ENCODE peak calls at places on chromosome 20, in ten cellular contexts. S, I, D, W, F, C, V, B, X and Y are unnamed samples.

GRCh38 chr20:62529916-62530642 is 54.3 kb upstream of the GATA5 start:
- DNase-seq in B (no peak), F (no peak), X (no peak), V (no peak), D (no peak), C (no peak), W (no peak), S (no peak), I (no peak), Y (no peak)

GRCh38 chr20:38143646-38144554 is 21.2 kb downstream of the TGM2 start:
- DNase-seq in V (no peak), W (no peak), X (peak), F (peak), B (no peak), S (no peak), I (peak), C (peak), D (no peak), Y (no peak)

GRCh38 chr20:1806456-1806855 is 88.8 kb upstream of the SIRPA start:
- DNase-seq in V (no peak), X (no peak), D (no peak), S (no peak), F (no peak), B (no peak), C (no peak), I (no peak), W (no peak), Y (no peak)

GRCh38 chr20:1805161-1805581 is 90.0 kb upstream of the SIRPA start:
- DNase-seq in C (no peak), V (no peak), S (no peak), B (no peak), X (no peak), I (no peak), D (no peak), F (no peak), W (no peak), Y (no peak)

GRCh38 chr20:62494980-62495797 is 19.4 kb upstream of the GATA5 start:
- DNase-seq in X (no peak), V (no peak), I (no peak), D (no peak), C (no peak), F (no peak), S (no peak), B (no peak), W (no peak), Y (no peak)

GRCh38 chr20:14775778-14776177 is 438.4 kb upstream of the FLRT3 start:
- DNase-seq in S (no peak), V (peak), W (no peak), F (peak), I (no peak), B (peak), X (no peak), D (no peak), C (peak), Y (peak)

GRCh38 chr20:2797136-2797983 is 3.1 kb downstream of the CPXM1 start:
- DNase-seq in V (no peak), X (no peak), I (no peak), F (no peak), C (no peak), D (no peak), S (no peak), B (no peak), W (no peak), Y (no peak)

GRCh38 chr20:37517371-37517748 is 3.7 kb upstream of the NNAT start:
- DNase-seq in I (no peak), S (no peak), X (peak), C (no peak), W (no peak), B (no peak), V (no peak), F (no peak), D (no peak), Y (no peak)

GRCh38 chr20:41774291-41774690 is 156.1 kb upstream of the CHD6 start:
- DNase-seq in D (no peak), C (no peak), B (no peak), S (no peak), I (no peak), F (no peak), W (no peak), X (no peak), V (no peak), Y (no peak)

GRCh38 chr20:23926526-23926880 is 47.0 kb upstream of the CST5 start:
- DNase-seq in B (no peak), X (no peak), W (no peak), C (no peak), D (no peak), I (no peak), V (no peak), S (no peak), F (no peak), Y (no peak)

GRCh38 chr20:25223179-25223661 is 24.7 kb upstream of the PYGB start:
- DNase-seq in W (no peak), S (no peak), C (peak), X (peak), V (no peak), I (peak), B (no peak), D (no peak), F (no peak), Y (no peak)
- TF ChIP-seq CTCF in W (no peak), S (no peak), C (no peak), X (peak), V (no peak), I (peak), B (no peak), D (no peak), F (no peak), Y (no peak)

GRCh38 chr20:44781791-44782190 is 28.6 kb downstream of the RIMS4 start:
- DNase-seq in C (no peak), I (no peak), V (no peak), F (no peak), B (no peak), X (no peak), D (no peak), S (no peak), W (no peak), Y (no peak)
- H3K4me3 ChIP-seq in C (no peak), I (no peak), V (no peak), F (no peak), B (no peak), X (no peak), D (no peak), S (no peak), W (no peak), Y (no peak)

GRCh38 chr20:47502271-47502730 is 614 bp downstream of the NCOA3 start:
- DNase-seq in B (no peak), W (no peak), C (no peak), D (peak), I (peak), F (peak), X (peak), S (no peak), V (no peak), Y (peak)

GRCh38 chr20:47502801-47503239 is 1.1 kb downstream of the NCOA3 start:
- DNase-seq in I (peak), S (no peak), C (no peak), D (no peak), W (no peak), F (no peak), X (no peak), B (no peak), V (no peak), Y (peak)

GRCh38 chr20:47500554-47500953 is 1.1 kb upstream of the NCOA3 start:
- DNase-seq in W (no peak), B (no peak), I (no peak), X (no peak), S (no peak), V (no peak), C (no peak), D (no peak), F (no peak), Y (no peak)

GRCh38 chr20:47501117-47501482 is 587 bp upstream of the NCOA3 start:
- DNase-seq in B (no peak), F (no peak), C (no peak), W (no peak), I (peak), D (no peak), X (no peak), S (no peak), V (no peak), Y (no peak)

DNA sequence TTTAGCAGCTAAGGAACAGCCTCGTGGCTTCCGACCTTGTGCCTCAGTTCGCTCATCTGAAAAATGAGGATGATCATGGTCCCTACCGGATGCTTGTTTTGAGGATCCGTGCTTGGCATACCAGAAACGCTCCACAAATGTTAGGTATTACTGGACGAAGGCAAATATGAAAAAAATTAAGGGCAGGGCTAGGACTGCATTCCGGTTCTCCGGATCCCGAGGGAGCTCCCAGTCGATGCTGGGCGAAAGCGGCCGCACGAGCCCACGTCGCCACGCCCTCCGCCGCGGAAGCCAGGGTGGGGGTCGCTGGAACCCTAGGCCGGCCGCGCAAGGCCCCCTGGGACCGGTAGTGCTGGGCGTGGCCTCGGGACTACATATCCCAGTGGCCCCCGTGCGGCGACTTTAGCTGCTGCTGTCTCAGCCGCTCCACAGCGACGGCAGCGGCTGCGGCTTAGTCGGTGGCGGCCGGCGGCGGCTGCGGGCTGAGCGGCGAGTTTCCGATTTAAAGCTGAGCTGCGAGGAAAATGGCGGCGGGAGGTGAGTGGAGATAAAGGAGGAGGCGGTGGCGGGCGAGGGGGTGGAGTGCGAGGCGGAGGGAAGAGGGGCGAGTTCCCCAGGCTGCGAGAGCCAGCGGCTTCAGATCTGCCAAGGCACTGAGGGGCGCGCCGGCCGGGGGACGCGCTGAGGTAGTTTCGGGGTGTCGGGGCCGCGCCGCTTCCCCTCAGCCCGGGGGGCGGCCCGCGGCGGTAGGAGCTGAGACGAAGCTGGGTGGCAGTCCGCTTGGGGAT is at the start of gene NCOA3:
- DNase-seq in B (peak), I (peak), F (peak), X (peak), W (no peak), S (peak), D (peak), C (peak), V (peak), Y (peak)
- TF ChIP-seq POLR2A in B (peak), I (peak), F (peak), X (peak), W (peak), S (peak), D (peak), C (no peak), V (peak), Y (peak)

GRCh38 chr20:31788578-31788977 is 30.6 kb upstream of the MYLK2 start:
- DNase-seq in V (no peak), S (no peak), D (no peak), C (no peak), W (no peak), I (peak), X (no peak), B (no peak), F (no peak), Y (no peak)
- TF ChIP-seq CTCF in V (no peak), S (no peak), D (no peak), C (no peak), W (no peak), I (peak), X (no peak), B (no peak), F (no peak), Y (no peak)

DNA sequence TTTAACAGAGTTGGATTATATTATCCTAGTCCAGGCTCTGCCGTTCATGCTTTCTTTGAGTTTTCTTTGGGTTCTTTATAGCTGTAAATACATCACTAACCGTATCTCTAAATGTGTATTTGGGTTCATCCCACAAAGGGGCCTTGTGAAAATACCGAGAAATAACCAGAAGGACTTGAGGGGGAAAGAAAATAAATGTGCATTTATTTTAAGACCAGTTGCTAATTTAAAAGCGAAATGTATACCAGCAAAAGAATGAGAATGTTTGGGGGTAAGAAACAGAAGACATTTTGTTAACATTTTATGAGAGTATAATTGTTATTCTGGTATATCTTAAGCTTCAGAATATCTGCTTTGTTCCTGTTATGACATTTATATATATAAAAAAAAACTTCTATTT is 38.9 kb downstream of the LRRN4 start:
- DNase-seq in S (no peak), X (no peak), I (no peak), W (no peak), F (no peak), C (no peak), B (no peak), V (no peak), D (no peak), Y (no peak)
- H3K4me3 ChIP-seq in S (no peak), X (no peak), I (no peak), W (no peak), F (no peak), C (no peak), B (no peak), V (no peak), D (no peak), Y (no peak)

GRCh38 chr20:4040283-4041179 is 25.2 kb upstream of the RNF24 start:
- DNase-seq in C (peak), W (no peak), D (no peak), X (peak), S (no peak), I (no peak), V (no peak), B (no peak), F (peak), Y (no peak)

GRCh38 chr20:4036351-4036750 is 21.0 kb upstream of the RNF24 start:
- DNase-seq in I (no peak), C (no peak), F (no peak), X (no peak), B (no peak), D (no peak), V (no peak), W (no peak), S (no peak), Y (no peak)

GRCh38 chr20:4041748-4042411 is 26.5 kb upstream of the RNF24 start:
- DNase-seq in F (peak), W (no peak), D (no peak), V (peak), I (peak), C (peak), S (peak), X (peak), B (peak), Y (peak)

GRCh38 chr20:4038676-4039075 is 23.3 kb upstream of the RNF24 start:
- DNase-seq in F (no peak), V (no peak), S (no peak), I (no peak), D (no peak), C (no peak), X (no peak), W (no peak), B (no peak), Y (no peak)

DNA sequence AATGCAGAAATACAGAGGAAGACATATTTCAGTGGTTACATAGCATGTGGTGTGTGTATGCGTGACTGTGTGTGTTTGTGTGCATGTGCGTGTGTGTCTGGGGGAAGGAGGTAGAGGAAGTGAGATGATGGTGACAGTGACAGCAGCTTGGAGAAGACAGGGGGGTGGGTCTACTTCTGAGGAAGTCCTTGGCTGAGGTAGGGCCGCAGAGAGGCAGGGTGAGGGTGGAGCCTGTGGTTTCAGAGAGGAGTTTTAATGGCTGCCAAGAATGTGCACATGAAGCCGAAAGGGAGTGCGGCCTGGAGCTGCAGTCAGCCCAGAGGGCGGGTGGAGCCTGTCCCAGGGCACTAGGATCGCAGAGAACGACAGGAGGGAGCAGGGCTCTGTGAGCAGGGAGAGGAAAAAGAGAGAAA is 22.7 kb upstream of the RNF24 start:
- DNase-seq in V (peak), X (peak), C (peak), I (peak), D (peak), F (peak), S (no peak), W (peak), B (peak), Y (peak)
- TF ChIP-seq POLR2A in V (no peak), X (no peak), C (no peak), I (no peak), D (no peak), F (no peak), S (no peak), W (peak), B (no peak), Y (peak)

GRCh38 chr20:650954-651353 is 2.0 kb downstream of the SRXN1 start:
- DNase-seq in S (no peak), F (no peak), B (no peak), V (no peak), W (no peak), D (no peak), X (no peak), C (no peak), I (no peak), Y (no peak)
- TF ChIP-seq CTCF in S (no peak), F (no peak), B (no peak), V (no peak), W (no peak), D (no peak), X (no peak), C (no peak), I (no peak), Y (no peak)

DNA sequence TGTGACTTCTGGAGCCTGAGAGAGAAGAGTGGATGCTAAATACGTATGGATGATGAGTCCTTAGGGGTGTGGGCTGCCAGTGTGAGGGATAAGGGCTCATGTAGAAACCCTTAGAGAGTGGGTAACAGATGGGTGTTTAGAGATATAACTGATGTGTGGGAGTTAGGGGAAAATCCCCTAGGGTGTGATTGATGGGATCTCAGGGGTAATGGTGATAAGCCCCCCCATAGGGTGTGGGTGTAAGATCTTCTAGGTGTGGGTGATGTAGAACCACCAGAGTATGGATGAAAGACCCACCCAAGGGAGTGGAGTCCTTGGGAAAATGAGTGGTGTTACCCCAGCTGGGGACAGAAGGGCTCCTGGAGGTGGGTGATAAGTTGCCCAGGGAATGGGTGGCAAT is 26.3 kb downstream of the SLC12A5 start:
- DNase-seq in C (no peak), X (no peak), V (no peak), B (no peak), W (no peak), D (no peak), I (no peak), S (no peak), F (no peak), Y (no peak)
- H3K4me3 ChIP-seq in C (no peak), X (no peak), V (no peak), B (no peak), W (no peak), D (no peak), I (no peak), S (no peak), F (no peak), Y (no peak)